ENCODE peak calls at places on chromosomes 7 and 10, in eight cellular contexts. One of them, this sample, is unnamed.

GRCh38 chr7:7228967-7229366 is 46.6 kb downstream of the C1GALT1 start:
- DNase-seq in heart left ventricle: no peak
- DNase-seq in prostate gland: no peak
- DNase-seq in tibial nerve: no peak
- DNase-seq in spleen: no peak
- DNase-seq in breast epithelium: no peak
- DNase-seq in adrenal gland: no peak
- DNase-seq in uterus: no peak
- DNase-seq in this sample: no peak

GRCh38 chr7:28808786-28809533 is 149.2 kb downstream of the TRIL start:
- DNase-seq in prostate gland: no peak
- DNase-seq in tibial nerve: peak
- DNase-seq in breast epithelium: no peak
- DNase-seq in heart left ventricle: peak
- DNase-seq in spleen: peak
- DNase-seq in uterus: no peak
- DNase-seq in adrenal gland: peak
- DNase-seq in this sample: peak

GRCh38 chr7:17677408-17677807 is 262.9 kb downstream of the SNX13 start:
- DNase-seq in uterus: no peak
- DNase-seq in breast epithelium: no peak
- DNase-seq in tibial nerve: no peak
- DNase-seq in prostate gland: no peak
- DNase-seq in heart left ventricle: no peak
- DNase-seq in adrenal gland: no peak
- DNase-seq in spleen: no peak
- DNase-seq in this sample: no peak

GRCh38 chr10:80681142-80681541 is 143.4 kb downstream of the SH2D4B start:
- DNase-seq in tibial nerve: no peak
- DNase-seq in uterus: no peak
- DNase-seq in spleen: no peak
- DNase-seq in breast epithelium: no peak
- DNase-seq in prostate gland: no peak
- DNase-seq in adrenal gland: no peak
- DNase-seq in heart left ventricle: no peak
- DNase-seq in this sample: no peak

GRCh38 chr7:29269941-29270340 is 75.4 kb downstream of the CHN2 start:
- DNase-seq in breast epithelium: no peak
- DNase-seq in uterus: no peak
- DNase-seq in tibial nerve: no peak
- DNase-seq in heart left ventricle: no peak
- DNase-seq in adrenal gland: no peak
- DNase-seq in prostate gland: no peak
- DNase-seq in spleen: no peak
- DNase-seq in this sample: no peak

GRCh38 chr7:91759205-91759863 is 121.2 kb downstream of the MTERF1 start:
- DNase-seq in tibial nerve: no peak
- DNase-seq in uterus: no peak
- DNase-seq in spleen: no peak
- DNase-seq in breast epithelium: peak
- DNase-seq in prostate gland: peak
- DNase-seq in heart left ventricle: no peak
- DNase-seq in adrenal gland: no peak
- DNase-seq in this sample: no peak

GRCh38 chr7:20219446-20220292 is 2.5 kb upstream of the MACC1 start:
- DNase-seq in adrenal gland: peak
- DNase-seq in heart left ventricle: peak
- DNase-seq in spleen: peak
- DNase-seq in prostate gland: no peak
- DNase-seq in breast epithelium: peak
- DNase-seq in uterus: peak
- DNase-seq in tibial nerve: peak
- DNase-seq in this sample: peak

GRCh38 chr7:143389316-143390097 is 8.4 kb downstream of the ZYX start:
- DNase-seq in adrenal gland: no peak
- DNase-seq in uterus: no peak
- DNase-seq in heart left ventricle: no peak
- DNase-seq in breast epithelium: no peak
- DNase-seq in tibial nerve: no peak
- DNase-seq in spleen: no peak
- DNase-seq in prostate gland: no peak
- DNase-seq in this sample: no peak

GRCh38 chr7:158239290-158239981 is 348.2 kb downstream of the PTPRN2 start:
- DNase-seq in uterus: no peak
- DNase-seq in heart left ventricle: peak
- DNase-seq in tibial nerve: no peak
- DNase-seq in spleen: peak
- DNase-seq in breast epithelium: no peak
- DNase-seq in prostate gland: no peak
- DNase-seq in adrenal gland: peak
- DNase-seq in this sample: no peak

GRCh38 chr7:108455524-108455832 is 758 bp downstream of the NRCAM start:
- DNase-seq in adrenal gland: peak
- DNase-seq in tibial nerve: no peak
- DNase-seq in spleen: peak
- DNase-seq in heart left ventricle: no peak
- DNase-seq in prostate gland: no peak
- DNase-seq in breast epithelium: no peak
- DNase-seq in uterus: no peak
- DNase-seq in this sample: no peak

GRCh38 chr7:108453320-108453719 is 2.9 kb downstream of the NRCAM start:
- DNase-seq in breast epithelium: no peak
- DNase-seq in spleen: no peak
- DNase-seq in heart left ventricle: no peak
- DNase-seq in adrenal gland: no peak
- DNase-seq in uterus: no peak
- DNase-seq in tibial nerve: no peak
- DNase-seq in prostate gland: no peak
- DNase-seq in this sample: no peak

GRCh38 chr7:108455833-108456677 is at the start of gene NRCAM:
- DNase-seq in adrenal gland: peak
- DNase-seq in tibial nerve: no peak
- DNase-seq in breast epithelium: no peak
- DNase-seq in spleen: peak
- DNase-seq in prostate gland: no peak
- DNase-seq in heart left ventricle: no peak
- DNase-seq in uterus: no peak
- DNase-seq in this sample: peak

GRCh38 chr7:108454317-108454673 is 1.9 kb downstream of the NRCAM start:
- DNase-seq in breast epithelium: no peak
- DNase-seq in spleen: no peak
- DNase-seq in tibial nerve: no peak
- DNase-seq in adrenal gland: no peak
- DNase-seq in heart left ventricle: no peak
- DNase-seq in prostate gland: no peak
- DNase-seq in uterus: no peak
- DNase-seq in this sample: no peak

GRCh38 chr7:108454674-108455523 is 1.3 kb downstream of the NRCAM start:
- DNase-seq in prostate gland: no peak
- DNase-seq in adrenal gland: peak
- DNase-seq in breast epithelium: no peak
- DNase-seq in spleen: peak
- DNase-seq in heart left ventricle: no peak
- DNase-seq in uterus: no peak
- DNase-seq in tibial nerve: no peak
- DNase-seq in this sample: no peak
- H3K27ac ChIP-seq in prostate gland: no peak
- H3K27ac ChIP-seq in adrenal gland: no peak
- H3K27ac ChIP-seq in breast epithelium: no peak
- H3K27ac ChIP-seq in spleen: peak
- H3K27ac ChIP-seq in heart left ventricle: no peak
- H3K27ac ChIP-seq in uterus: no peak
- H3K27ac ChIP-seq in tibial nerve: peak
- H3K27ac ChIP-seq in this sample: no peak

DNA sequence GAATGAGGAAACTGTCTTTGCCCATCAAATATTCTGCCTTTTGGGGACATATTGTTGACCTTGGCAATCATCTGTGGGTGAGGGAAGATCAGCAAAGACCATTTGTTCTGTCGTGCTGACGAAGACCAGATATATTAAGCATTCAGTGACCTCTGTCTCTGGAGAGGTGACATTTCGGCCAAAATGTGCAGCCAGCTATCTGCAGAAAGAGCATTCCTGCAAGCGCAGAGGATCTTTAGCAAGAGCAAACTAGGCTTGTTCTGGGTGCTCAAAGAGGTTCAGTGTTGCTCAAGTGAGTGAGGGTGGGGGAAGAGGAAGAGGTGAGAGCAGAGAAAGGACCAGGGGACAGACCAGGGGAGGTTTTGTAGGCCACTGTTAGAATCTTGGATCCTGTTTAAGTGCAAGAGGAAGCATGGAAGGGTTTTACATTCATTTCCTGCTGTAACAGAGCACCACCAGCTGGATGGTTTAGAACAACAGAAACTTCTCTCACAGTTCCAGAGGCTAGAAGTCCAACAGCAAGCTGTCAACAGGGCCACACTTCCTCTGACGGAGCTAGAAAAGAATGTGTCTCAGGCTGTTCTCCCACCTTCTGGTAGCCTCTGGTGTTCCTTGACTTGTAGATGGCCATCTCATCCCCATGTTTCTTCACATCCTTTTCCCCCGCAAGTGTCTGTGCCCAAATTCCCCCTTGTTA is 11.2 kb downstream of the C10orf120 start:
- DNase-seq in tibial nerve: peak
- DNase-seq in adrenal gland: peak
- DNase-seq in spleen: no peak
- DNase-seq in prostate gland: no peak
- DNase-seq in heart left ventricle: peak
- DNase-seq in uterus: no peak
- DNase-seq in breast epithelium: no peak
- DNase-seq in this sample: no peak
- TF ChIP-seq CTCF in tibial nerve: no peak
- TF ChIP-seq CTCF in adrenal gland: no peak
- TF ChIP-seq CTCF in spleen: no peak
- TF ChIP-seq CTCF in prostate gland: no peak
- TF ChIP-seq CTCF in heart left ventricle: no peak
- TF ChIP-seq CTCF in uterus: no peak
- TF ChIP-seq CTCF in breast epithelium: no peak
- TF ChIP-seq CTCF in this sample: no peak

GRCh38 chr10:114766470-114766869 is 55.1 kb upstream of the FHIP2A start:
- DNase-seq in tibial nerve: no peak
- DNase-seq in spleen: no peak
- DNase-seq in breast epithelium: no peak
- DNase-seq in uterus: no peak
- DNase-seq in adrenal gland: no peak
- DNase-seq in prostate gland: no peak
- DNase-seq in heart left ventricle: no peak
- DNase-seq in this sample: no peak

GRCh38 chr10:114768394-114768786 is 53.2 kb upstream of the FHIP2A start:
- DNase-seq in tibial nerve: no peak
- DNase-seq in breast epithelium: no peak
- DNase-seq in prostate gland: no peak
- DNase-seq in uterus: no peak
- DNase-seq in heart left ventricle: no peak
- DNase-seq in spleen: no peak
- DNase-seq in adrenal gland: no peak
- DNase-seq in this sample: no peak

GRCh38 chr10:114767589-114768393 is 53.8 kb upstream of the FHIP2A start:
- DNase-seq in prostate gland: no peak
- DNase-seq in adrenal gland: peak
- DNase-seq in heart left ventricle: peak
- DNase-seq in spleen: peak
- DNase-seq in uterus: no peak
- DNase-seq in breast epithelium: no peak
- DNase-seq in tibial nerve: no peak
- DNase-seq in this sample: peak

GRCh38 chr10:114764656-114765055 is 56.9 kb upstream of the FHIP2A start:
- DNase-seq in prostate gland: no peak
- DNase-seq in spleen: no peak
- DNase-seq in heart left ventricle: no peak
- DNase-seq in tibial nerve: no peak
- DNase-seq in adrenal gland: no peak
- DNase-seq in uterus: no peak
- DNase-seq in breast epithelium: no peak
- DNase-seq in this sample: no peak

DNA sequence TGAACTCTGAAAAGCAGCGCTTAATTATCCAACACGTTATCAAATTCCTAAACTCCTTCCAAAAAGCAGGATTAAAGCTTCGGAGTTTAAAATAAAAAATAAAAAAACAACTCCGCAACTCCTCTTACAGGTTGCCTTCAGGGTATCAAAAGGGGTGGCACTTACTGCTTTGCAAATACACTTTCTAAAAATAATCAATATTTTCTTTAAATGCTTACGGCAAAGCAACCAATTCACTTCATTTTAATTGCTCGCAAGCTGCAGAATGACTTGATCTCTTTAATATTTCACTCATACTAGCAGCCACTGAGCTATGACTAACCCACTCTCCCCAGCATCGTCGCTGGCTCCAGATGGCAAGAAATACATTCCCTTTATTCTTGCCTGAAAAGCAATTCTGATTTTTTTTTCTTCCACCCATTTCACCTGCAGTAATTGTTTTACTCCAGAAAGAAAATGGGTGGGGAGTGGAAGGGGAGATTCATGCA is 54.4 kb upstream of the FHIP2A start:
- DNase-seq in breast epithelium: no peak
- DNase-seq in adrenal gland: peak
- DNase-seq in tibial nerve: no peak
- DNase-seq in prostate gland: no peak
- DNase-seq in heart left ventricle: no peak
- DNase-seq in spleen: no peak
- DNase-seq in uterus: no peak
- DNase-seq in this sample: no peak
- TF ChIP-seq POLR2A in breast epithelium: no peak
- TF ChIP-seq POLR2A in adrenal gland: no peak
- TF ChIP-seq POLR2A in tibial nerve: no peak
- TF ChIP-seq POLR2A in prostate gland: no peak
- TF ChIP-seq POLR2A in heart left ventricle: no peak
- TF ChIP-seq POLR2A in spleen: no peak
- TF ChIP-seq POLR2A in uterus: no peak
- TF ChIP-seq POLR2A in this sample: no peak

DNA sequence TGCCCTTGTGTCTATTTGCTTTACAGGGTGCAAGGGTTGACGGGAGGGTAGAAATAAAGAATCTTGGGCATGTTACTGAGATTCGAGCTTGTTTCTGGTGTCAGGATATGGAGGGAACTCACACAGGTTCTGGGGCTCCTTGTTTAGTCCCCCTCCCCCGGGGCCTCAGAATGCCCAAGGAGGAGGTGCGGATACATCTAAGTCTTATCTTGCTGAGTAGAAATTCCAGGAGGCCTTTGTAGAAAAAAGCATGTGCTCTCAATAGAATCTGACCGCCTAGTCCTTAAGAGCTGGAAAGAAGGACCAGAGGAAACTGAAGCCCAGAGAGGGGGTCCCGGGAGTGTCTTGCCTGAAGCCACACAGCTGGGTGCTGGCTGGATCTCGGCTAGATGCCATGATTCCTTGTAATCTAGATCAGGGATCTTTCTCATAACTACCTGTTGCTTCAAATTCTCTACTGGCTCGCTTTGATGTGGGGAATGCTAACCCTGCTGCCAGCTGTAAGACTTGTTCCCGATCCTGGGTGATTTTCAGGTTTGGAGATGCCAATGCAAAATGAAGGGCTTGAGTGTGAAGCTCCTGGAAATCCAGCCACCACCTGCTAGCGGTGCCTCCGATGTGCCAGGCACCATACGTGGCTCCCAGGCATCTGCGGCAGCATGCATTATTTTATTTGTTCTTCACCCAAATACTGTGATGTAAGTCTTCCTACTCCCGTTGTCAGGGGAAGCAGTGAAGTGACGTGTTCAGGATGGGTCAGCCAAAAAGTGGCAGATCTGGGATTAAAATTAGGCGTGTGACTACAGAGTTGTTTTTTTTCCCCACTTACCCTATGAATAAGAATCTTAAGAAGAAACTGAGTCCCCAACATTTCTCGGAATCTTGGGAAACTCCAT is 226.0 kb downstream of the TCF7L2 start:
- DNase-seq in adrenal gland: no peak
- DNase-seq in uterus: no peak
- DNase-seq in spleen: no peak
- DNase-seq in breast epithelium: no peak
- DNase-seq in tibial nerve: no peak
- DNase-seq in prostate gland: no peak
- DNase-seq in heart left ventricle: peak
- DNase-seq in this sample: no peak
- H3K27ac ChIP-seq in adrenal gland: no peak
- H3K27ac ChIP-seq in uterus: no peak
- H3K27ac ChIP-seq in spleen: no peak
- H3K27ac ChIP-seq in breast epithelium: no peak
- H3K27ac ChIP-seq in tibial nerve: no peak
- H3K27ac ChIP-seq in prostate gland: no peak
- H3K27ac ChIP-seq in heart left ventricle: peak
- H3K27ac ChIP-seq in this sample: no peak